ENCODE peak calls at places on chromosomes 2 and 18, in five cellular contexts. One of them, this sample, is unnamed.

GRCh38 chr18:58316943-58317342 is 272.9 kb downstream of the NEDD4L start:
- DNase-seq in NCI-H1417: no peak
- DNase-seq in activated naive CD4-positive, alpha-beta T cell treated with anti-CD3 and anti-CD28 coated beads, Interleukin-2, amount 10 ng/mL, durations not matched to agents 7 days and 5 days: peak
- DNase-seq in foreskin fibroblast: no peak
- DNase-seq in activated T-helper 1 cell treated with anti-CD3 and anti-CD28 coated beads, Interleukin-2, amount 50 U/mL, for 16 hours: no peak
- DNase-seq in this sample: no peak

GRCh38 chr18:40124107-40124506 is 1830.9 kb upstream of the PIK3C3 start:
- DNase-seq in NCI-H1417: no peak
- DNase-seq in activated naive CD4-positive, alpha-beta T cell treated with anti-CD3 and anti-CD28 coated beads, Interleukin-2, amount 10 ng/mL, durations not matched to agents 7 days and 5 days: no peak
- DNase-seq in foreskin fibroblast: peak
- DNase-seq in activated T-helper 1 cell treated with anti-CD3 and anti-CD28 coated beads, Interleukin-2, amount 50 U/mL, for 16 hours: no peak
- DNase-seq in this sample: no peak

GRCh38 chr2:120498576-120499394 is 152.8 kb downstream of the INHBB start:
- DNase-seq in NCI-H1417: no peak
- DNase-seq in activated naive CD4-positive, alpha-beta T cell treated with anti-CD3 and anti-CD28 coated beads, Interleukin-2, amount 10 ng/mL, durations not matched to agents 7 days and 5 days: no peak
- DNase-seq in foreskin fibroblast: no peak
- DNase-seq in activated T-helper 1 cell treated with anti-CD3 and anti-CD28 coated beads, Interleukin-2, amount 50 U/mL, for 16 hours: no peak
- DNase-seq in this sample: no peak

GRCh38 chr2:67514515-67514914 is 117.4 kb downstream of the ETAA1 start:
- DNase-seq in NCI-H1417: no peak
- DNase-seq in activated naive CD4-positive, alpha-beta T cell treated with anti-CD3 and anti-CD28 coated beads, Interleukin-2, amount 10 ng/mL, durations not matched to agents 7 days and 5 days: no peak
- DNase-seq in foreskin fibroblast: peak
- DNase-seq in activated T-helper 1 cell treated with anti-CD3 and anti-CD28 coated beads, Interleukin-2, amount 50 U/mL, for 16 hours: no peak
- DNase-seq in this sample: no peak

GRCh38 chr2:67641709-67642397 is 244.7 kb downstream of the ETAA1 start:
- DNase-seq in NCI-H1417: peak
- DNase-seq in activated naive CD4-positive, alpha-beta T cell treated with anti-CD3 and anti-CD28 coated beads, Interleukin-2, amount 10 ng/mL, durations not matched to agents 7 days and 5 days: no peak
- DNase-seq in foreskin fibroblast: no peak
- DNase-seq in activated T-helper 1 cell treated with anti-CD3 and anti-CD28 coated beads, Interleukin-2, amount 50 U/mL, for 16 hours: no peak
- DNase-seq in this sample: no peak

GRCh38 chr18:11909081-11909410 is 929 bp upstream of the MPPE1 start:
- DNase-seq in NCI-H1417: no peak
- DNase-seq in activated naive CD4-positive, alpha-beta T cell treated with anti-CD3 and anti-CD28 coated beads, Interleukin-2, amount 10 ng/mL, durations not matched to agents 7 days and 5 days: no peak
- DNase-seq in foreskin fibroblast: peak
- DNase-seq in activated T-helper 1 cell treated with anti-CD3 and anti-CD28 coated beads, Interleukin-2, amount 50 U/mL, for 16 hours: no peak
- DNase-seq in this sample: no peak

GRCh38 chr18:31451625-31452024 is 4.1 kb downstream of the DSG3 start:
- DNase-seq in NCI-H1417: no peak
- DNase-seq in activated naive CD4-positive, alpha-beta T cell treated with anti-CD3 and anti-CD28 coated beads, Interleukin-2, amount 10 ng/mL, durations not matched to agents 7 days and 5 days: no peak
- DNase-seq in foreskin fibroblast: no peak
- DNase-seq in activated T-helper 1 cell treated with anti-CD3 and anti-CD28 coated beads, Interleukin-2, amount 50 U/mL, for 16 hours: no peak
- DNase-seq in this sample: no peak

GRCh38 chr2:195543902-195544894 is 112.8 kb upstream of the SLC39A10 start:
- DNase-seq in NCI-H1417: no peak
- DNase-seq in activated naive CD4-positive, alpha-beta T cell treated with anti-CD3 and anti-CD28 coated beads, Interleukin-2, amount 10 ng/mL, durations not matched to agents 7 days and 5 days: no peak
- DNase-seq in foreskin fibroblast: peak
- DNase-seq in activated T-helper 1 cell treated with anti-CD3 and anti-CD28 coated beads, Interleukin-2, amount 50 U/mL, for 16 hours: no peak
- DNase-seq in this sample: no peak

GRCh38 chr18:62828091-62828640 is 112.8 kb downstream of the PHLPP1 start:
- DNase-seq in NCI-H1417: no peak
- DNase-seq in activated naive CD4-positive, alpha-beta T cell treated with anti-CD3 and anti-CD28 coated beads, Interleukin-2, amount 10 ng/mL, durations not matched to agents 7 days and 5 days: no peak
- DNase-seq in foreskin fibroblast: no peak
- DNase-seq in activated T-helper 1 cell treated with anti-CD3 and anti-CD28 coated beads, Interleukin-2, amount 50 U/mL, for 16 hours: no peak
- DNase-seq in this sample: no peak

GRCh38 chr18:76456018-76456750 is 38.9 kb downstream of the ZNF516 start:
- DNase-seq in NCI-H1417: no peak
- DNase-seq in activated naive CD4-positive, alpha-beta T cell treated with anti-CD3 and anti-CD28 coated beads, Interleukin-2, amount 10 ng/mL, durations not matched to agents 7 days and 5 days: peak
- DNase-seq in foreskin fibroblast: no peak
- DNase-seq in activated T-helper 1 cell treated with anti-CD3 and anti-CD28 coated beads, Interleukin-2, amount 50 U/mL, for 16 hours: no peak
- DNase-seq in this sample: no peak

GRCh38 chr18:63457987-63458386 is 18.8 kb upstream of the SERPINB5 start:
- DNase-seq in NCI-H1417: no peak
- DNase-seq in activated naive CD4-positive, alpha-beta T cell treated with anti-CD3 and anti-CD28 coated beads, Interleukin-2, amount 10 ng/mL, durations not matched to agents 7 days and 5 days: no peak
- DNase-seq in foreskin fibroblast: no peak
- DNase-seq in activated T-helper 1 cell treated with anti-CD3 and anti-CD28 coated beads, Interleukin-2, amount 50 U/mL, for 16 hours: no peak
- DNase-seq in this sample: no peak

GRCh38 chr18:14086459-14087231 is 45.6 kb downstream of the ZNF519 start:
- DNase-seq in NCI-H1417: peak
- DNase-seq in activated naive CD4-positive, alpha-beta T cell treated with anti-CD3 and anti-CD28 coated beads, Interleukin-2, amount 10 ng/mL, durations not matched to agents 7 days and 5 days: no peak
- DNase-seq in foreskin fibroblast: peak
- DNase-seq in activated T-helper 1 cell treated with anti-CD3 and anti-CD28 coated beads, Interleukin-2, amount 50 U/mL, for 16 hours: no peak
- DNase-seq in this sample: no peak

GRCh38 chr2:54590216-54590961 is 133.1 kb upstream of the EML6 start:
- DNase-seq in NCI-H1417: no peak
- DNase-seq in activated naive CD4-positive, alpha-beta T cell treated with anti-CD3 and anti-CD28 coated beads, Interleukin-2, amount 10 ng/mL, durations not matched to agents 7 days and 5 days: no peak
- DNase-seq in foreskin fibroblast: no peak
- DNase-seq in activated T-helper 1 cell treated with anti-CD3 and anti-CD28 coated beads, Interleukin-2, amount 50 U/mL, for 16 hours: no peak
- DNase-seq in this sample: no peak

GRCh38 chr2:20205915-20206524 is 18.9 kb downstream of the SDC1 start:
- DNase-seq in NCI-H1417: no peak
- DNase-seq in activated naive CD4-positive, alpha-beta T cell treated with anti-CD3 and anti-CD28 coated beads, Interleukin-2, amount 10 ng/mL, durations not matched to agents 7 days and 5 days: no peak
- DNase-seq in foreskin fibroblast: no peak
- DNase-seq in activated T-helper 1 cell treated with anti-CD3 and anti-CD28 coated beads, Interleukin-2, amount 50 U/mL, for 16 hours: no peak
- DNase-seq in this sample: no peak

GRCh38 chr2:50345691-50346090 is 686.2 kb downstream of the NRXN1 start:
- DNase-seq in NCI-H1417: no peak
- DNase-seq in activated naive CD4-positive, alpha-beta T cell treated with anti-CD3 and anti-CD28 coated beads, Interleukin-2, amount 10 ng/mL, durations not matched to agents 7 days and 5 days: no peak
- DNase-seq in foreskin fibroblast: no peak
- DNase-seq in activated T-helper 1 cell treated with anti-CD3 and anti-CD28 coated beads, Interleukin-2, amount 50 U/mL, for 16 hours: no peak
- DNase-seq in this sample: no peak

GRCh38 chr2:226898925-226899324 is 63.1 kb downstream of the RHBDD1 start:
- DNase-seq in NCI-H1417: no peak
- DNase-seq in activated naive CD4-positive, alpha-beta T cell treated with anti-CD3 and anti-CD28 coated beads, Interleukin-2, amount 10 ng/mL, durations not matched to agents 7 days and 5 days: no peak
- DNase-seq in foreskin fibroblast: no peak
- DNase-seq in activated T-helper 1 cell treated with anti-CD3 and anti-CD28 coated beads, Interleukin-2, amount 50 U/mL, for 16 hours: no peak
- DNase-seq in this sample: no peak

GRCh38 chr2:213723707-213724106 is 439.4 kb downstream of the SPAG16 start:
- DNase-seq in NCI-H1417: no peak
- DNase-seq in activated naive CD4-positive, alpha-beta T cell treated with anti-CD3 and anti-CD28 coated beads, Interleukin-2, amount 10 ng/mL, durations not matched to agents 7 days and 5 days: no peak
- DNase-seq in foreskin fibroblast: no peak
- DNase-seq in activated T-helper 1 cell treated with anti-CD3 and anti-CD28 coated beads, Interleukin-2, amount 50 U/mL, for 16 hours: no peak
- DNase-seq in this sample: no peak

GRCh38 chr2:26018184-26018716 is 15.6 kb upstream of the RAB10 start:
- DNase-seq in NCI-H1417: peak
- DNase-seq in activated naive CD4-positive, alpha-beta T cell treated with anti-CD3 and anti-CD28 coated beads, Interleukin-2, amount 10 ng/mL, durations not matched to agents 7 days and 5 days: no peak
- DNase-seq in foreskin fibroblast: peak
- DNase-seq in activated T-helper 1 cell treated with anti-CD3 and anti-CD28 coated beads, Interleukin-2, amount 50 U/mL, for 16 hours: no peak
- DNase-seq in this sample: no peak

This sample was measured in stimulated activated CD8-positive, alpha-beta memory T cell treated with anti-CD3 and anti-CD28 coated beads, Interleukin-2, amount 100 ng/mL, for 1 hour.